ENCODE peak calls at places on chromosomes 13 and 19, in four cellular contexts. C is cardiac fibroblast, R is neural progenitor cell, P is fibroblast of lung. F is an unnamed sample.

GRCh38 chr19:14003279-14004051 is 2.7 kb downstream of the RFX1 start:
- DNase-seq in R (no peak), C (no peak), P (no peak), F (no peak)

GRCh38 chr13:99416411-99417121 is 84.7 kb upstream of the TM9SF2 start:
- DNase-seq in P (no peak), C (no peak), R (no peak), F (no peak)

GRCh38 chr19:4328243-4328990 is 10.2 kb downstream of the STAP2 start:
- DNase-seq in R (peak; percentile 98), P (peak; percentile 73), C (peak; percentile 84), F (peak; percentile 88)

GRCh38 chr13:77827350-77827749 is 91.3 kb downstream of the EDNRB start:
- DNase-seq in P (no peak), C (no peak), R (no peak), F (no peak)

GRCh38 chr13:32203736-32204135 is 111.4 kb downstream of the ZAR1L start:
- DNase-seq in P (no peak), C (no peak), R (no peak), F (no peak)

GRCh38 chr13:88031980-88032562 is 360.9 kb downstream of the SLITRK5 start:
- DNase-seq in R (no peak), C (peak; percentile 0), P (peak; percentile 65), F (no peak)

GRCh38 chr19:511101-511841 is 4.0 kb downstream of the TPGS1 start:
- DNase-seq in C (peak; percentile 42), R (peak; percentile 75), P (peak; percentile 79), F (no peak)

GRCh38 chr19:16022251-16022650 is 54.0 kb upstream of the TPM4 start:
- DNase-seq in P (no peak), C (no peak), R (no peak), F (no peak)

GRCh38 chr19:47499863-47500830 is 14.7 kb downstream of the NAPA start:
- DNase-seq in R (no peak), P (no peak), C (no peak), F (peak; percentile 43)

GRCh38 chr19:21022996-21023395 is 2.5 kb downstream of the ZNF430 start:
- DNase-seq in P (peak; percentile 85), C (peak; percentile 80), R (no peak), F (no peak)

GRCh38 chr19:46984077-46985010 is 35.3 kb upstream of the NPAS1 start:
- DNase-seq in R (no peak), C (peak; percentile 91), P (peak; percentile 75), F (no peak)

GRCh38 chr13:66565261-66565660 is 664.9 kb downstream of the PCDH9 start:
- DNase-seq in R (no peak), C (no peak), P (no peak), F (no peak)

GRCh38 chr13:37540228-37540627 is 58.3 kb downstream of the POSTN start:
- DNase-seq in R (no peak), C (peak; percentile 88), P (peak; percentile 77), F (no peak)

GRCh38 chr13:102686024-102686423 is 8.8 kb downstream of the METTL21C start:
- DNase-seq in R (no peak), C (no peak), P (no peak), F (no peak)

GRCh38 chr19:30795727-30796126 is 423.5 kb downstream of the ZNF536 start:
- DNase-seq in C (no peak), R (no peak), P (no peak), F (no peak)

GRCh38 chr13:43441916-43442315 is 344.9 kb downstream of the ENOX1 start:
- DNase-seq in P (no peak), R (no peak), C (no peak), F (no peak)

GRCh38 chr19:35154535-35155406 is at the start of gene FXYD5:
- DNase-seq in C (peak; percentile 86), R (peak; percentile 72), P (peak; percentile 81), F (no peak)

GRCh38 chr13:112733112-112733511 is 43.3 kb downstream of the ATP11A start:
- DNase-seq in C (no peak), P (no peak), R (peak; percentile 42), F (no peak)

GRCh38 chr13:46751811-46752635 is 44.9 kb downstream of the ESD start:
- DNase-seq in P (peak; percentile 72), C (peak; percentile 18), R (peak; percentile 11), F (no peak)

GRCh38 chr13:75789451-75790197 is 153.5 kb downstream of the LMO7 start:
- DNase-seq in P (peak; percentile 29), R (no peak), C (no peak), F (no peak)

GRCh38 chr19:33905473-33905936 is 108.8 kb downstream of the KCTD15 start:
- DNase-seq in P (peak; percentile 1), C (peak; percentile 25), R (peak; percentile 50), F (no peak)

GRCh38 chr19:46131485-46132143 is 7.1 kb upstream of the IGFL3 start:
- DNase-seq in C (no peak), P (peak; percentile 53), R (no peak), F (no peak)

GRCh38 chr13:30486230-30487074 is 20.7 kb upstream of the HMGB1 start:
- DNase-seq in C (no peak), P (peak; percentile 56), R (no peak), F (no peak)

GRCh38 chr19:46453661-46454060 is 17.7 kb downstream of the PNMA8A start:
- DNase-seq in P (no peak), R (no peak), C (no peak), F (no peak)

GRCh38 chr13:113597386-113598080 is 13.0 kb downstream of the TFDP1 start:
- DNase-seq in R (no peak), P (no peak), C (no peak), F (peak; percentile 28)

GRCh38 chr13:40336228-40337221 is 329.9 kb downstream of the FOXO1 start:
- DNase-seq in R (no peak), P (no peak), C (no peak), F (no peak)

GRCh38 chr19:43265664-43266025 is 3.7 kb downstream of the PSG9 start:
- DNase-seq in C (no peak), R (no peak), P (no peak), F (no peak)

GRCh38 chr13:30191491-30192100 is 115.8 kb downstream of the KATNAL1 start:
- DNase-seq in P (peak; percentile 34), C (peak; percentile 23), R (no peak), F (no peak)

GRCh38 chr19:12802267-12803106 is 618 bp downstream of the THSD8 start:
- DNase-seq in C (peak; percentile 20), R (no peak), P (no peak), F (no peak)

GRCh38 chr19:12799723-12800343 is 1.8 kb downstream of the PRDX2 start:
- DNase-seq in C (no peak), R (no peak), P (no peak), F (no peak)

GRCh38 chr19:12800344-12800732 is 1.3 kb downstream of the PRDX2 start:
- DNase-seq in R (no peak), P (no peak), C (no peak), F (no peak)

GRCh38 chr19:12801466-12802266 is at the start of the genes PRDX2 and THSD8:
- DNase-seq in C (peak; percentile 67), R (peak; percentile 93), P (peak; percentile 71), F (peak; percentile 70)

GRCh38 chr19:12800873-12801465 is 631 bp downstream of the PRDX2 start:
- DNase-seq in C (no peak), P (no peak), R (peak; percentile 70), F (no peak)
- TF ChIP-seq CTCF in C (no peak), P (no peak), R (no peak), F (no peak)

GRCh38 chr13:49855930-49856329 is 63.4 kb upstream of the KPNA3 start:
- DNase-seq in P (no peak), R (no peak), C (no peak), F (no peak)
- H3K4me3 ChIP-seq in P (no peak overlapping the region), R (no peak overlapping the region), C (no peak overlapping the region), F (no peak overlapping the region)

GRCh38 chr19:10365518-10365917 is 14.9 kb downstream of the TYK2 start:
- DNase-seq in R (no peak), C (no peak), P (no peak), F (no peak)

GRCh38 chr19:10362259-10362658 is 18.1 kb downstream of the TYK2 start:
- DNase-seq in P (no peak), R (no peak), C (no peak), F (no peak)

GRCh38 chr19:10361569-10362011 is 18.8 kb downstream of the TYK2 start:
- DNase-seq in P (no peak), C (no peak), R (no peak), F (no peak)

GRCh38 chr19:10364644-10365043 is 15.7 kb downstream of the TYK2 start:
- DNase-seq in R (no peak), P (no peak), C (no peak), F (peak; percentile 36)

DNA sequence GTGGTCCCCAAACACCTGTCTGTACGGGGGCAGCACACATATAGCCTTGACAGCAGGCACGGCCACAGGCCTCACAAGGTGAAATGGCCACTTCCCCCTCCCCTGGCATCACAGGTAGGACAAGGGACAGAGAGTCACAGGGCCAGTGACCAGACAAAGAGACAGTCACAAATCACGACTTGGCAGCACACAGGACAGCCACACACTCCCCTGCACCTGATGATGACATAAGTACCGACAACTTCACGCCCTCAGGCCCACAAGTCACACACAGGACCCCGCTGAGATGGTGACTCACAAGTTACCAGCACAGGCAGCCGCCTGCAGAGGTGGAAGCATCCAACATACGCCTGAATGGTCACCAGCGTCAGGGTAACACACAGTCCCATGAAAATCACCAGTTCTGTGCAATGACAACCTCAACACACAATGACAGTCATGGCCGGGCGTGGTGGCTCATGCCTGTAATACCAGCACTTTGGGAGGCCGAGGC is 16.5 kb downstream of the TYK2 start:
- DNase-seq in P (peak; percentile 37), R (no peak), C (no peak), F (no peak)
- TF ChIP-seq CTCF in P (no peak), R (no peak), C (no peak), F (no peak)

DNA sequence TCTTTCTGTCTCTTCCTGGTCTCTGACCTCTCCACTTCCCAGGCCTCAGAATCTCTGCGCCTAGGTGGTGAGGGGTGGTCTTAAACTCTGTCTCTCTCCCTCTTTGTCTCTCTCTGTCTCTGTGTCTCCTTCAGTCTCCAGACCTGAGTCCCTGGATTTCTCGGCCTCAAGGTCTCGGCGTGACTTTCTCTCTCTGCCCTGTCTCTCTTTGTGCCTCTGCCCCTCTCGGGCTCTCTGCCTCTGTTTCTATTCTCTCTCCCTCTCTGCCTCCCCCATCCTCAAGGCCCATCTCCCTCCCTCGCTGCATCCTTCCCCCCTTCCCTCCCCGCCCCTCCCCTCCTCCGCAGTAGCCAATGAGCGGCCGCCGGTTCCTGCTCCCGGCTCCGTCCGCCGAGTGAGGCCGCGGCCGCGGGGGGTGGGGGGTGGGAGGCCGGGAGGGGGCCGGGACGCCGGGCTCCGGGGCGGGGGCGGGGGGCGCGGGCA is at the start of gene CACNG7:
- DNase-seq in P (peak; percentile 16), R (peak; percentile 80), C (no peak), F (peak; percentile 77)
- H3K4me3 ChIP-seq in P (peak within 1 kb of the TSS; percentile 23), R (peak within 1 kb of the TSS; percentile 99), C (peak within 1 kb of the TSS; percentile 59), F (peak within 1 kb of the TSS; percentile 65)

F was measured in dorsolateral prefrontal cortex.